ENCODE peak calls at places on chromosomes 13 and 19, in four cellular contexts. K is A549, T is stomach, X is suprapubic skin. B is an unnamed sample.

GRCh38 chr13:24183741-24184182 is 23.2 kb downstream of the SPATA13 start:
- DNase-seq in K (no peak), T (no peak), X (no peak), B (peak; percentile 53)

GRCh38 chr19:19900124-19900523 is 622 bp upstream of the ZNF93 start:
- DNase-seq in K (no peak), T (no peak), X (no peak), B (no peak)

GRCh38 chr19:1233361-1233667 is 4.5 kb downstream of the CBARP start:
- DNase-seq in K (no peak), T (peak; percentile 76), X (no peak), B (no peak)

GRCh38 chr19:49660338-49660961 is 5.2 kb downstream of the IRF3 start:
- DNase-seq in K (no peak), T (no peak), X (no peak), B (no peak)

GRCh38 chr19:30087381-30088138 is 145.5 kb downstream of the URI1 start:
- DNase-seq in K (no peak), T (no peak), X (no peak), B (no peak)

GRCh38 chr13:33999830-34000605 is 182.1 kb downstream of the RFC3 start:
- DNase-seq in K (no peak), T (no peak), X (no peak), B (no peak)

GRCh38 chr19:1173160-1173844 is 766 bp downstream of the SBNO2 start:
- DNase-seq in K (no peak), T (no peak), X (peak; percentile 79), B (no peak)

GRCh38 chr13:73991384-73991783 is 142.8 kb downstream of the KLF12 start:
- DNase-seq in K (no peak), T (no peak), X (no peak), B (no peak)

GRCh38 chr19:37855098-37855497 is 51.3 kb downstream of the WDR87 start:
- DNase-seq in K (no peak), T (no peak), X (no peak), B (no peak)

GRCh38 chr19:37594982-37595382 is 306 bp downstream of the ZNF540 start:
- DNase-seq in K (peak; percentile 20), T (peak; percentile 62), X (peak; percentile 78), B (peak; percentile 92)

DNA sequence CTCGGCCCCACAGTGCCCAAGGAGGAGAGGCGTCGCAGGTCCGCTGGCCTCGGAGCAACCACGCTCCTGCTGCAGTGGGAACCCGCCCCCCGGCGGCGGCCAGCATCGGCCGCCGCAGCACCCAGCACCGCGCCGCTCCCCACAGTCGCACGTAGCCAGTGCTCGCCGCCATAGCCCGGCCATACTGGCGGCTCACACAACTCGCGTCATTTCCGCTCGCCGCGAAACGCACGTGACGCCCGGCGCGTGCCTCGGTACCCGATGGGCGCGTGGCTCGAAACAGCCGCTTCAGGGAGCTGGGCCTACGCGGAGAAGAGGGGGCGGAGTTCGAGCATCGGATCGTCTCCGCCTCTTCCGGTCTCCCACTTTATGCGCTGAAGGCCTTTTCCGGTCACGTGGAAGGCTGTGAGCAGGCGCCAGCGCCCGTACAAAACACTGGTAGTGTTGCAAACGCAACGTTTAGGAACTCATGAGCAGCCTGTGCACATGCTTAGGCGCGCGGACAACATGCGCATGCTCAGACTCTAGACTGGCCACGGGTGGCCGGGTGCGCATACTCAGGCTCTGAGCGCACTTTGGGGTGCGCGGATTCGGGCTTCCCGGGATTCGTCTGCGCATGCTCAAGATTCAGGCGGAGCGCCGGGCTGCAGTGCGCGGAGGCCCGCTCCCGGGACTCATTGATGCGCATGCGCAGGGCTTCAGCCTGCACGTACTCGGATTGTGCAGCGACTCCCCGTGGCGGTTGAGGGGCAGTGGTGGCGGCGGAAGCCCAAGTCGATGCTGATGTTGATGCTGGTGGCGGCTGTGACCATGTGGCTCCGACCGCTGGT is at the start of the genes CATSPERD and LONP1:
- DNase-seq in K (peak; percentile 94), T (peak; percentile 99), X (peak; percentile 99), B (peak; percentile 99)
- TF ChIP-seq EP300 in K (no peak), T (no peak), X (peak; percentile 41), B (no peak)

GRCh38 chr19:35408284-35409171 is 37.7 kb downstream of the GPR42 start:
- DNase-seq in K (no peak), T (no peak), X (no peak), B (no peak)

GRCh38 chr19:35407619-35408018 is 36.8 kb downstream of the GPR42 start:
- DNase-seq in K (no peak), T (no peak), X (no peak), B (no peak)

GRCh38 chr19:35403116-35403760 is 32.4 kb downstream of the GPR42 start:
- DNase-seq in K (no peak), T (no peak), X (no peak), B (no peak)

GRCh38 chr19:35409191-35409590 is 38.3 kb downstream of the GPR42 start:
- DNase-seq in K (no peak), T (no peak), X (no peak), B (no peak)

DNA sequence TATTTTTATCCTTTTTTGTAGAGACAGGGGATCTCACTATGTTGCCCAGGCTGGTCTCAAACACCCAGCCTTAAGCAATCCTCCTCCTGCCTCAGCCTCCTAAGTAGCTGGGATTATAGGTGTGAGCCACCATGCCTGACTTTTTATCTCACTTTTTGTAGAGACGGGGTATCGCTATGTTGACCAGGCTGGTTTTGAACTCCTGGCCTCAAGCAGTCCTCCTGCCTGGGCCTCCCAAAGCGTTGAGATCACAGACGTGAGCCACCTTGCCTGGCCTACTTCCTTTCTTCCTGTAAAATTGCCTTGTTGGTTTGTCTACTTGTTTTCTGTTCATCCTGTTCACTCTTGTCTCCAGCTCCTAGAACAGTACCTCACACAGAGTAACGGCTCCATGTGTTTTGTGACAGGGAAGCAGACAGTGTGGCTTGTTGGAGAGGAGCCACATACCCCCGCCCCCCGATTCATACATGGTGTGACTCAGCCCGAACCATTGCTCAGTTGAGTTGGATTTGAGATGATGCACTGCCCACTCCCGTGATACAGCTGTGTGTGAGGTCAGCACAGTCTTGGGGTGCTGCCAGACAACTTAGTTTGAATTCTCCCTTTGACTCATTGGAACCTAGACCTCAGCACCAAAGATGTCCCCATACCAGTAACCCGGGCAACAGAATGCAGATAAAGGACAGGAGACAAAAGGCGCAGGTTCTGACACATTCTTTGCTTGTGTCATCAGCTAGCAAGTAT is 34.2 kb downstream of the GPR42 start:
- DNase-seq in K (peak; percentile 66), T (peak; percentile 37), X (no peak), B (no peak)
- TF ChIP-seq EP300 in K (no peak), T (no peak), X (no peak), B (no peak)

GRCh38 chr13:77326905-77327604 is at the start of gene MYCBP2:
- DNase-seq in K (peak; percentile 77), T (peak; percentile 96), X (peak; percentile 98), B (peak; percentile 98)
- TF ChIP-seq EP300 in K (no peak), T (no peak), X (no peak), B (no peak)

DNA sequence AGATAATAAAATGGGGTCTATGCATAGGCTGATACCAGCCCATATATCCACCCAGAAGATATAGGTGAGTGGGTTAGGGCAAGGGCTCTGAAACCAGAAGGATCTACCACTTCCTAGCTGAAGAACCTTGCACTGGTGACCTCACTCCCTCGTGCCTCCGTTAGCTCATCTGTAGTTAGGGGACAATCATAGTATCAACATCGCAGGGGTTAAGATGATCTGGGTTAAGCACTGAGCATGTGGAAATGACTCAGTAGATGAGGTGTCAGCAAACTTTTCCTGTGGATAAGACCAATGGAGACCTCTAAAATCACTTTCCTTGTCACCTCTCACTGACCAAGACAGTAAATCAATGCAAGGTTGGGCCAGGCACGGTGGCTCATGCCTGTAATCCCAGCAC is 30.5 kb downstream of the TNFSF14 start:
- DNase-seq in K (no peak), T (no peak), X (no peak), B (peak; percentile 74)
- TF ChIP-seq EP300 in K (no peak), T (no peak), X (no peak), B (no peak)

DNA sequence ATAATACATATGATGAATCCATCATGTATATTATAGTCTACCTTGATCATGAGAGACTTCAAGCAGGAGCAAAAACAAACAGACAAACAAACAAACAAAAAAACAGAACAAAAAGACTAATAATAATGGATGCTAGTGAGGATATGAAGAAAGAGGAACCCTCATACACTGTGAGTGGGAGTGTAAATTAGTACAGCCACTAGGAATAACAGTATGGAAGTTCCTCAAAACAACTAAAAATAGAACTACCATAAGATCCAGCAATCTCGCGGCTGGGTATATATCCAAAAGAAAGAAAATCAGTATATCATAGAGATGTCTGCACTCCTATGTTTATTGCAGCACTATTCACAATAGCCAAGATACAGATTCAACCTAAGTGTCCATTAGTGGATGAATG is 7.0 kb upstream of the DLEU7 start:
- DNase-seq in K (no peak), T (no peak), X (no peak), B (no peak)
- TF ChIP-seq EP300 in K (no peak), T (no peak), X (no peak), B (no peak)

GRCh38 chr13:114119196-114119595 is 13.2 kb downstream of the RASA3 start:
- DNase-seq in K (peak; percentile 37), T (no peak), X (no peak), B (no peak)
- TF ChIP-seq EP300 in K (no peak), T (no peak), X (no peak), B (no peak)

GRCh38 chr19:5843295-5843927 is 3.9 kb upstream of the FUT6 start:
- DNase-seq in K (no peak), T (no peak), X (no peak), B (no peak)

GRCh38 chr19:5844456-5845433 is 5.2 kb upstream of the FUT6 start:
- DNase-seq in K (no peak), T (no peak), X (no peak), B (no peak)

GRCh38 chr19:5838437-5839311 is 828 bp downstream of the FUT6 start:
- DNase-seq in K (no peak), T (no peak), X (no peak), B (no peak)

GRCh38 chr19:5837768-5838364 is 1.6 kb downstream of the FUT6 start:
- DNase-seq in K (no peak), T (no peak), X (no peak), B (no peak)

GRCh38 chr19:5839312-5840017 is at the start of gene FUT6:
- DNase-seq in K (no peak), T (no peak), X (no peak), B (no peak)
- TF ChIP-seq EP300 in K (no peak), T (no peak), X (no peak), B (no peak)

GRCh38 chr19:46270521-46271256 is 26.2 kb upstream of the HIF3A start:
- DNase-seq in K (no peak), T (no peak), X (no peak), B (no peak)

GRCh38 chr19:46269085-46269484 is 27.8 kb upstream of the HIF3A start:
- DNase-seq in K (no peak), T (no peak), X (no peak), B (no peak)

DNA sequence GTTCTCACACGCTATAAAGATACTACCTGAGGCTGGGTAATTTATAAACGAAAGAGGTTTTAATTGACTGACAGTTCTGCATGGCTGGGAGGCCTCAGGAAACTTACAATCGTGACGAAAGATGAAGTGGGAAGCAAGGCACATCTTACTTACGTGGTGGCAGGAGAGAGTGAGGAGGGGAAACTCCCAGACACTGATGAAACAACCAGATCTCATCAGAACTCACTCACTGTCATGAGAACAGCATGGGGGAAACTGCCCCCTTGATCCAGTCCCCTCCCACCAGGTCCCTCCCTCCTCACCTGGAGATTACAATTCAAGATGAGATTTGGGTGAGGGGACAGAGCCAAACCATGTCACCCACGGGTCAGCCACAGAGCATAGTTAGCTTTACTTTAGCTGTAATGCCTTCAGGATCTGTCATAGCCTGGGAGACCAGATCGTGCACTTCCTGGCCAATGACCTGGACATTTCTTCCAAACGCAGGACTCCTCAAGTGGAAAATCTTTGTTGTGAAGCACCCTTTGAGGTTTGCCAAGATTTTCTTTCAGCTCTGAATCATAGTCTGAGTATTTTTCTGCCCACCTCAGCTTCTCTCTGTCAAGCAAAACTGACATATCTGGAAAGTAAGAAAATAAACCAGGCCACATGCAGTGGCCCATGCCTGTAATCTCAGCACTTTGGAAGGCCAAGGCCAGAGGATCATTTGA is 25.2 kb upstream of the HIF3A start:
- DNase-seq in K (peak; percentile 77), T (no peak), X (no peak), B (no peak)
- TF ChIP-seq EP300 in K (peak; percentile 73), T (no peak), X (no peak), B (no peak)